ENCODE peak calls at places on chromosomes 11 and 22, in nine cellular contexts. N is activated CD4-positive, CD25-positive, alpha-beta regulatory T cell treated with anti-CD3 and anti-CD28 coated beads, Interleukin-2, amount 50 U/mL, for 16 hours; K is naive B cell; X is SK-N-DZ; Z is EH; F is stimulated activated CD8-positive, alpha-beta memory T cell treated with anti-CD3 and anti-CD28 coated beads, Interleukin-15, amount 100 ng/mL, for 4 hours; B is choroid plexus epithelial cell; S is amniotic stem cell; Y is NCI-H524. H is an unnamed sample.

GRCh38 chr22:28015676-28016601 is 96.9 kb upstream of the PITPNB start:
- DNase-seq in Y (no peak), K (no peak), N (no peak), B (no peak), F (no peak), S (no peak), Z (no peak), X (peak), H (no peak)

GRCh38 chr11:116913000-116913399 is 75.6 kb upstream of the APOA1 start:
- DNase-seq in B (peak), S (no peak), F (no peak), Y (no peak), X (no peak), Z (peak), N (no peak), K (no peak), H (no peak)

GRCh38 chr11:69213315-69213714 is 57.6 kb downstream of the SMIM38 start:
- DNase-seq in K (no peak), F (no peak), Z (no peak), B (peak), X (no peak), Y (no peak), N (no peak), S (no peak), H (no peak)

GRCh38 chr11:108654994-108655631 is 9.8 kb upstream of the DDX10 start:
- DNase-seq in Y (peak), N (peak), K (no peak), Z (peak), F (no peak), S (peak), B (peak), X (peak), H (no peak)

GRCh38 chr11:15216678-15217077 is 102.0 kb downstream of the INSC start:
- DNase-seq in F (no peak), N (no peak), S (no peak), B (peak), X (no peak), K (no peak), Y (no peak), Z (no peak), H (no peak)

GRCh38 chr22:26585104-26585790 is 4.7 kb downstream of the TPST2 start:
- DNase-seq in Y (peak), Z (peak), S (peak), F (no peak), B (peak), K (no peak), X (no peak), N (no peak), H (peak)

GRCh38 chr22:43296279-43296902 is 46.8 kb downstream of the SCUBE1 start:
- DNase-seq in K (no peak), Y (no peak), Z (no peak), N (no peak), B (no peak), F (no peak), S (no peak), X (peak), H (no peak)

GRCh38 chr11:18314794-18315523 is 7.0 kb downstream of the HPS5 start:
- DNase-seq in Z (peak), Y (no peak), B (no peak), N (no peak), F (no peak), X (no peak), S (no peak), K (no peak), H (no peak)

GRCh38 chr22:50705219-50705691 is 32.6 kb downstream of the SHANK3 start:
- DNase-seq in X (peak), N (no peak), Y (peak), Z (no peak), S (no peak), K (no peak), F (no peak), B (peak), H (no peak)

GRCh38 chr11:103395612-103396011 is 286.4 kb downstream of the DYNC2H1 start:
- DNase-seq in N (no peak), F (no peak), Y (no peak), K (no peak), X (no peak), Z (peak), B (peak), S (no peak), H (no peak)

GRCh38 chr22:29641781-29642355 is 38.4 kb downstream of the NF2 start:
- DNase-seq in Z (no peak), Y (peak), F (no peak), B (no peak), X (no peak), N (no peak), K (no peak), S (no peak), H (no peak)

GRCh38 chr11:64803163-64803845 is at the start of gene MAP4K2:
- DNase-seq in Y (peak), X (peak), F (peak), S (peak), B (peak), Z (peak), N (peak), K (peak), H (peak)

GRCh38 chr11:129307162-129307561 is 68.5 kb upstream of the BARX2 start:
- DNase-seq in N (no peak), F (no peak), K (no peak), S (no peak), X (no peak), Y (no peak), Z (no peak), B (no peak), H (no peak)

GRCh38 chr22:50576070-50576469 is 2.2 kb downstream of the CPT1B start:
- DNase-seq in S (no peak), N (no peak), Z (peak), Y (peak), B (peak), F (no peak), X (peak), K (no peak), H (no peak)

GRCh38 chr22:28773461-28773867 is 969 bp downstream of the CCDC117 start:
- DNase-seq in K (no peak), F (no peak), S (peak), Y (peak), B (peak), X (peak), N (no peak), Z (no peak), H (peak)

GRCh38 chr22:37802310-37803194 is 5.2 kb upstream of the GCAT start:
- DNase-seq in Z (peak), S (no peak), B (peak), F (no peak), N (no peak), Y (peak), X (peak), K (no peak), H (no peak)

GRCh38 chr11:107359701-107360100 is 97.9 kb downstream of the CWF19L2 start:
- DNase-seq in X (no peak), Z (peak), N (no peak), F (no peak), B (peak), K (no peak), S (no peak), Y (no peak), H (no peak)

GRCh38 chr22:17726561-17727243 is 47.6 kb downstream of the BID start:
- DNase-seq in S (peak), B (peak), N (no peak), X (no peak), Y (no peak), Z (peak), K (no peak), F (no peak), H (peak)

GRCh38 chr11:77126861-77127673 is 979 bp upstream of the MYO7A start:
- DNase-seq in Y (peak), Z (peak), F (peak), K (peak), S (no peak), B (peak), N (peak), X (peak), H (no peak)

GRCh38 chr11:118881130-118881717 is 2.5 kb upstream of the CXCR5 start:
- DNase-seq in Y (no peak), K (no peak), X (no peak), N (no peak), Z (peak), S (no peak), F (no peak), B (no peak), H (no peak)

GRCh38 chr11:131056036-131056435 is 139.8 kb upstream of the SNX19 start:
- DNase-seq in S (no peak), B (no peak), N (no peak), K (no peak), Y (no peak), F (no peak), X (no peak), Z (peak), H (no peak)

GRCh38 chr11:119339581-119340334 is 925 bp downstream of the C1QTNF5 start:
- DNase-seq in N (no peak), K (no peak), F (no peak), X (no peak), Y (peak), B (peak), Z (peak), S (peak), H (no peak)

GRCh38 chr11:46264030-46264429 is 13.4 kb upstream of the CREB3L1 start:
- DNase-seq in X (no peak), N (no peak), S (no peak), Z (no peak), Y (no peak), K (no peak), F (no peak), B (no peak), H (no peak)

GRCh38 chr11:117837791-117838190 is 13.2 kb upstream of the FXYD2 start:
- DNase-seq in Z (no peak), S (no peak), K (no peak), X (no peak), F (no peak), Y (no peak), B (no peak), N (no peak), H (no peak)

GRCh38 chr11:27471067-27471587 is 1.5 kb downstream of the LGR4 start:
- DNase-seq in K (no peak), N (no peak), F (no peak), S (no peak), Z (peak), X (peak), B (peak), Y (no peak), H (no peak)